ENCODE peak calls at places on chromosomes 3 and 15, in six cellular contexts. U is A549, X is HCT116, S is H1, F is K562, B is HepG2. J is an unnamed sample.

GRCh38 chr15:61169275-61169903 is 59.7 kb downstream of the RORA start:
- DNase-seq in U (no peak), X (no peak), S (no peak), F (no peak), B (no peak), J (no peak)

GRCh38 chr3:190318666-190319065 is 3.6 kb downstream of the CLDN1 start:
- DNase-seq in U (no peak), X (no peak), S (no peak), F (no peak), B (no peak), J (no peak)

GRCh38 chr3:152244156-152244888 is 24.4 kb upstream of the MBNL1 start:
- DNase-seq in U (no peak), X (no peak), S (no peak), F (peak; percentile 70), B (no peak), J (no peak)

GRCh38 chr3:52784931-52785590 is 7.7 kb downstream of the ITIH1 start:
- DNase-seq in U (no peak), X (no peak), S (no peak), F (no peak), B (no peak), J (no peak)

GRCh38 chr3:27312044-27312668 is 57.0 kb downstream of the NEK10 start:
- DNase-seq in U (peak; percentile 59), X (peak; percentile 75), S (no peak), F (peak; percentile 53), B (peak; percentile 66), J (peak; percentile 79)

GRCh38 chr15:47792231-47792630 is 74.9 kb downstream of the SEMA6D start:
- DNase-seq in U (no peak), X (no peak), S (no peak), F (no peak), B (no peak), J (no peak)

GRCh38 chr15:82021992-82022391 is 23.8 kb downstream of the MEX3B start:
- DNase-seq in U (no peak), X (no peak), S (no peak), F (peak; percentile 55), B (no peak), J (peak; percentile 60)

GRCh38 chr3:141049681-141050080 is 1.5 kb upstream of the SPSB4 start:
- DNase-seq in U (peak; percentile 32), X (no peak), S (no peak), F (peak; percentile 16), B (no peak), J (no peak)

GRCh38 chr15:21261396-21261964 is 178.8 kb downstream of the POTEB3 start:
- DNase-seq in U (no peak), X (no peak), S (no peak), F (no peak), B (no peak), J (no peak)

GRCh38 chr15:62390793-62391543 is 225.9 kb upstream of the C2CD4B start:
- DNase-seq in U (peak; percentile 52), X (no peak), S (peak; percentile 79), F (peak; percentile 54), B (peak; percentile 32), J (peak; percentile 36)

DNA sequence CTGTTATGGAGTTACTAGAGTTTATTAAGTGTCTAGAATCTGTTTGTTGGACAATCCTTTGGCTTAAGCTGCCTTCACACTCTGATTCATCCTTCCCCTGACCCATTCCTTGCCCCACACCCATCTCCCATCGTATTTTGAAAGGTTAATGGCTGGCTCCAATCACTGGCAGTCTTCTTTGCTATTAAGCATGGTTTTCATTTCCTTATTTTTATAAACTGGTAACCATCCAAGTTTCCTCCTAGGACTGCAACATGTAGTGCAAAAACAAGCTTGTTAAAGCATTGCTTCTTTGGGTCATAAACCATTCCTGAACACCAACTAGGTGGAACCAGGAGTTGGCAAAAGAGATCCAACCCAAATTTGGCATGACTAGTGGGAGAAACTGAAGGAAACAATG is 148.4 kb downstream of the DTWD1 start:
- DNase-seq in U (no peak), X (no peak), S (no peak), F (no peak), B (no peak), J (no peak)
- TF ChIP-seq CEBPB in U (no peak), X (no peak), S (no peak), F (no peak), B (no peak), J (no peak)

GRCh38 chr3:50524751-50525150 is 21.3 kb upstream of the CACNA2D2 start:
- DNase-seq in U (no peak), X (no peak), S (no peak), F (no peak), B (no peak), J (no peak)

GRCh38 chr3:50523170-50523865 is 19.9 kb upstream of the CACNA2D2 start:
- DNase-seq in U (no peak), X (no peak), S (no peak), F (no peak), B (no peak), J (no peak)

GRCh38 chr3:50525191-50525590 is 21.8 kb upstream of the CACNA2D2 start:
- DNase-seq in U (no peak), X (no peak), S (no peak), F (no peak), B (no peak), J (no peak)

GRCh38 chr3:50529996-50530706 is 26.7 kb upstream of the CACNA2D2 start:
- DNase-seq in U (no peak), X (no peak), S (peak; percentile 68), F (no peak), B (no peak), J (no peak)

DNA sequence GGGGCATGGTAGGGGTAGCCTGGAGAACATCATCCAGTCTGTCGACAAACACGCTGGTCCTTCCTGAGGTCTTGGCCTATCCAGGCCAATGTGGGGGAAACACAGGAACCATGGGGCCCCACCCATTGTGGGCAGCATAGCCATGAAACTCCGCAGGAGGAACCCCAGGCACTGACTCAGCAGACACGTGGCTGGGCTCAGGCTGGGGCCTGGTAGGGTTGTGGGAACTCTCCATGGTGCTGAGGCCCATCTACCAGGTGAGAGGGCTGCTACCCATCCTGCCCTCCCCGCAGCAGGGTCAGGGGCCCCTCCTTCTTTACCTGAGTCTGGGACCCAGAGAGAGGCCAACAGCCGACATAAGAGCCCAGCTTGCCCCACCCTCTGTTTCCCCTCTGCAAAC is 22.6 kb upstream of the CACNA2D2 start:
- DNase-seq in U (peak; percentile 40), X (peak; percentile 22), S (peak; percentile 87), F (peak; percentile 86), B (peak; percentile 25), J (peak; percentile 30)
- TF ChIP-seq CEBPB in U (no peak), X (no peak), S (no peak), F (no peak), B (no peak), J (no peak)

DNA sequence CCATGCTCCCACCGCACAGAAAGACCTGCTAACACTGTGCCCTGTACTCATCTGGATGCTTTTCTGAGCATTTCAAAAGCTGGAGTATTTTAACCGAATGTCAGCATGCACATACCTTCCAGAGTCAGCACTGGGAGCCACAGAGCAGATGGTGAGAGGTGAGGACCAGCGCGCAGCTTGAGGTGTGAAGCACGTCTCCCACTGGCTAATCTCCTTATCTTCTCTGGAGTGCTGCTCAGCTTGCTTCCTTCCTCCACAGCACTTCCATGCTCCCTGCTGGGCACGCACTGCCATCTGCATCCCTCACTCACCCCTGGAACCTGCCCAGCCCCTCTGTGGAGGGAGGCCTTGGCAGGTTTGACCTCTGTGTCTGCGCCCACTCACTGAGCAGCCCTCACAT is at the start of gene GNB5:
- DNase-seq in U (no peak), X (no peak), S (no peak), F (peak; percentile 18), B (no peak), J (no peak)
- TF ChIP-seq CEBPB in U (no peak), X (no peak), S (no peak), F (no peak), B (no peak), J (no peak)

GRCh38 chr3:43689766-43690399 is 855 bp upstream of the ABHD5 start:
- DNase-seq in U (no peak), X (no peak), S (no peak), F (peak; percentile 45), B (no peak), J (no peak)
- TF ChIP-seq CEBPB in U (no peak), X (no peak), S (no peak), F (no peak), B (no peak), J (no peak)

DNA sequence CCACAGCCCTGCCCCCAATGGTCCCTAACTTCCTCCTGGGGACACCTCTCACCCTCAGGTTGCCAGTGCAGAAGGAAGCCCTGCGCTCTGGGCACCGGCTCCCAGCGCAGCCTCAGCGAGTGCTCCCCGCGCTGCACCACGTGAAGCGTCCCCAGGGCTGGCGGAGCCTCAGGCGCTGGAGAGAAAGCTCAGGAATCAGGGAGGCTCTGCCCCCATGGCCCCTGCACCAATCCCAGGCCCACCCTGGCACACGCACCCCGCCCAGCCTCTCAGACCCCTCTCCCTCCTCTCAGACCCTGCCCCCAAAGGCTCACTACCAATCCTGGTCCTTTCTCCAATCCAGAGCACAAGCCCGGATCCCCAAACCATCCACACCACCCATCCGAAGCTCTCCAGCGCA is 6.9 kb downstream of the COL7A1 start:
- DNase-seq in U (no peak), X (no peak), S (no peak), F (no peak), B (no peak), J (no peak)
- TF ChIP-seq CEBPB in U (no peak), X (no peak), S (no peak), F (no peak), B (no peak), J (no peak)

GRCh38 chr3:110738531-110738930 is 333.1 kb upstream of the NECTIN3 start:
- DNase-seq in U (no peak), X (no peak), S (no peak), F (no peak), B (no peak), J (peak; percentile 18)

GRCh38 chr3:110743984-110744383 is 327.6 kb upstream of the NECTIN3 start:
- DNase-seq in U (no peak), X (no peak), S (no peak), F (no peak), B (no peak), J (no peak)

GRCh38 chr3:110741891-110742290 is 329.7 kb upstream of the NECTIN3 start:
- DNase-seq in U (no peak), X (no peak), S (no peak), F (no peak), B (no peak), J (no peak)

GRCh38 chr3:110744723-110745122 is 326.9 kb upstream of the NECTIN3 start:
- DNase-seq in U (no peak), X (no peak), S (no peak), F (no peak), B (no peak), J (no peak)

DNA sequence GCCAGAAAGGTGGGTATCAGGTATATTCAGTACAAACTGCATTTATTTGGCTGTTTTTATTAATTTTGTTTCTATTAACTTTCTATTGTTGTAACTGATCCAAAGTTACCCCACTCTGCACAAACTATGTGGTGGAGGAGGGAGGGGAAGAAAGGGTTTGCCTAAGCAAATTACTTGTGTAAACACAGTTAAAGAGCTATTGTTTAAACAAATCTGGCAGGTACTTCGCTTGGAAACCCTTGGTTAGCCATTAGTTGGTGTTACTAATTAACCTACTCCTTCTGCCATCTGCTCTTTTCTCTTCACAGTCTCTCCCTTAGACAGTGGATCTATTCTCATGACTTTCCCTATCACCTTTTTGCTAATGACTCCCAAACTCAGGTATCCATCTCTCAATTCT is 328.4 kb upstream of the NECTIN3 start:
- DNase-seq in U (no peak), X (no peak), S (no peak), F (no peak), B (peak; percentile 83), J (no peak)
- TF ChIP-seq CEBPB in U (no peak), X (no peak), S (no peak), F (no peak), B (peak; percentile 9), J (no peak)

J was measured in IMR-90.